ENCODE peak calls at places on chromosomes 2 and 18, in ten cellular contexts. N, X, J, B, D, O, C, L, Q and S are unnamed samples.
A peak's percentile ranks its signal among the peaks of the same experiment; 100 is the strongest.

GRCh38 chr18:23528580-23529472 is 25.5 kb downstream of the RMC1 start:
- DNase-seq in X (no peak), O (no peak), C (peak; percentile 52), Q (no peak), N (no peak), J (no peak), D (no peak), L (no peak), B (peak; percentile 68), S (peak; percentile 58)

GRCh38 chr2:117737846-117738245 is 76.6 kb upstream of the DDX18 start:
- DNase-seq in L (no peak), X (no peak), N (no peak), C (no peak), D (no peak), Q (no peak), B (no peak), J (no peak), O (no peak), S (no peak)

GRCh38 chr2:218444692-218445357 is 25.9 kb downstream of the VIL1 start:
- DNase-seq in C (no peak), Q (no peak), B (peak; percentile 37), J (no peak), N (no peak), L (no peak), D (no peak), X (no peak), O (no peak), S (no peak)

GRCh38 chr2:98063289-98063688 is 23.7 kb upstream of the VWA3B start:
- DNase-seq in O (peak; percentile 42), D (no peak), X (no peak), N (no peak), J (no peak), B (no peak), C (no peak), Q (no peak), L (no peak), S (no peak)

GRCh38 chr2:236711440-236711839 is 141.8 kb downstream of the ACKR3 start:
- DNase-seq in C (no peak), X (no peak), B (peak; percentile 63), J (peak; percentile 92), O (no peak), L (no peak), N (no peak), D (no peak), Q (no peak), S (no peak)

GRCh38 chr2:209425082-209426071 is 1.5 kb downstream of the MAP2 start:
- DNase-seq in L (peak; percentile 22), Q (peak; percentile 58), C (no peak), B (no peak), O (peak; percentile 63), N (no peak), J (peak; percentile 84), D (no peak), X (peak; percentile 14), S (no peak)

GRCh38 chr18:10265560-10266235 is 188.7 kb upstream of the APCDD1 start:
- DNase-seq in D (no peak), N (no peak), X (no peak), B (no peak), C (no peak), L (no peak), Q (no peak), J (no peak), O (peak; percentile 2), S (no peak)

GRCh38 chr18:67385455-67385854 is 131.1 kb downstream of the DSEL start:
- DNase-seq in N (no peak), D (no peak), B (no peak), C (no peak), J (no peak), O (no peak), Q (no peak), X (no peak), L (no peak), S (no peak)

GRCh38 chr18:24076950-24077349 is 61.9 kb upstream of the CABYR start:
- DNase-seq in L (no peak), B (no peak), C (no peak), J (no peak), O (no peak), D (no peak), Q (peak; percentile 18), N (no peak), X (no peak), S (no peak)

GRCh38 chr18:59067873-59068272 is 71.8 kb upstream of the SEC11C start:
- DNase-seq in N (no peak), L (peak; percentile 51), Q (peak; percentile 35), X (no peak), B (no peak), O (peak; percentile 59), D (no peak), J (peak; percentile 47), C (no peak), S (no peak)

GRCh38 chr2:45494275-45494977 is 116.6 kb downstream of the SRBD1 start:
- DNase-seq in C (no peak), D (no peak), N (no peak), X (peak; percentile 64), B (no peak), O (peak; percentile 87), L (peak; percentile 16), Q (peak; percentile 64), J (peak; percentile 73), S (no peak)

GRCh38 chr18:79598046-79598884 is 81.3 kb upstream of the CTDP1 start:
- DNase-seq in C (peak; percentile 11), B (peak; percentile 64), D (no peak), X (no peak), N (no peak), L (no peak), Q (no peak), O (no peak), J (no peak), S (peak; percentile 37)

GRCh38 chr2:69097148-69097610 is 84.2 kb downstream of the ANTXR1 start:
- DNase-seq in Q (no peak), N (no peak), L (no peak), X (no peak), D (no peak), C (no peak), J (no peak), O (no peak), B (no peak), S (no peak)

GRCh38 chr2:46538393-46538792 is 59.0 kb downstream of the TMEM247 start:
- DNase-seq in J (peak; percentile 46), D (no peak), L (no peak), C (no peak), X (no peak), O (peak; percentile 67), N (no peak), Q (no peak), B (no peak), S (no peak)

GRCh38 chr2:222024934-222025890 is 273.6 kb downstream of the PAX3 start:
- DNase-seq in O (peak; percentile 45), D (no peak), L (peak; percentile 14), C (no peak), Q (peak; percentile 31), N (no peak), B (no peak), X (peak; percentile 10), J (peak; percentile 60), S (no peak)

GRCh38 chr2:729363-729762 is 52.2 kb upstream of the TMEM18 start:
- DNase-seq in B (no peak), D (no peak), L (no peak), J (no peak), O (no peak), N (no peak), Q (peak; percentile 50), X (no peak), C (no peak), S (no peak)

GRCh38 chr2:2325538-2325937 is 5.5 kb downstream of the MYT1L start:
- DNase-seq in J (no peak), Q (no peak), X (no peak), D (no peak), C (no peak), O (no peak), B (no peak), N (no peak), L (no peak), S (no peak)

GRCh38 chr2:25378731-25379490 is 37.2 kb upstream of the DNMT3A start:
- DNase-seq in X (no peak), C (no peak), Q (no peak), L (no peak), D (no peak), N (no peak), J (peak; percentile 54), O (no peak), B (peak; percentile 62), S (peak; percentile 38)

GRCh38 chr2:221104391-221104811 is 467.7 kb downstream of the EPHA4 start:
- DNase-seq in X (no peak), O (no peak), L (no peak), C (peak; percentile 84), N (no peak), B (peak; percentile 90), D (peak; percentile 19), J (peak; percentile 73), Q (peak; percentile 18), S (peak; percentile 54)